ENCODE peak calls at places on chromosomes 13 and 19, in six cellular contexts. Q, R, G, J, P and Z are unnamed samples. For H3K4me1, the result is how much of the 10 kb centered on the place peaks cover.

GRCh38 chr13:73984949-73985691 is 149.1 kb downstream of the KLF12 start:
- DNase-seq in Q (no peak), R (no peak), G (peak), J (no peak), P (no peak), Z (no peak)

GRCh38 chr13:110639935-110640334 is 24.6 kb downstream of the NAXD start:
- DNase-seq in Q (no peak), R (no peak), G (no peak), J (no peak), P (no peak), Z (no peak)

GRCh38 chr13:99596180-99596579 is 94.9 kb downstream of the TM9SF2 start:
- DNase-seq in Q (no peak), R (no peak), G (no peak), J (no peak), P (no peak), Z (no peak)

GRCh38 chr13:86737334-86737932 is 933.7 kb upstream of the SLITRK5 start:
- DNase-seq in Q (no peak), R (no peak), G (no peak), J (no peak), P (no peak), Z (no peak)

GRCh38 chr13:38346764-38347163 is 2.9 kb upstream of the UFM1 start:
- DNase-seq in Q (no peak), R (no peak), G (no peak), J (no peak), P (no peak), Z (no peak)

GRCh38 chr13:78609464-78610205 is 6.3 kb upstream of the POU4F1 start:
- DNase-seq in Q (no peak), R (peak), G (no peak), J (no peak), P (no peak), Z (peak)

GRCh38 chr19:48560095-48560530 is 8.1 kb downstream of the SULT2B1 start:
- DNase-seq in Q (no peak), R (no peak), G (no peak), J (no peak), P (no peak), Z (no peak)

GRCh38 chr19:31383553-31383952 is 34.3 kb upstream of the TSHZ3 start:
- DNase-seq in Q (no peak), R (no peak), G (no peak), J (no peak), P (no peak), Z (no peak)

GRCh38 chr13:47258384-47258783 is 361.5 kb upstream of the HTR2A start:
- DNase-seq in Q (no peak), R (no peak), G (no peak), J (no peak), P (no peak), Z (no peak)

GRCh38 chr19:45177817-45178261 is at the start of gene TRAPPC6A:
- DNase-seq in Q (no peak), R (peak), G (peak), J (no peak), P (no peak), Z (no peak)
- TF ChIP-seq POLR2A in Q (peak), R (peak), G (peak), J (peak), P (peak), Z (peak)

GRCh38 chr19:41866284-41866683 is 6.2 kb downstream of the RPS19 start:
- DNase-seq in Q (no peak), R (no peak), G (no peak), J (no peak), P (no peak), Z (no peak)

GRCh38 chr19:41868989-41869300 is 8.1 kb upstream of the CD79A start:
- DNase-seq in Q (no peak), R (no peak), G (no peak), J (no peak), P (no peak), Z (no peak)

GRCh38 chr19:41869374-41869955 is 7.6 kb upstream of the CD79A start:
- DNase-seq in Q (no peak), R (no peak), G (no peak), J (no peak), P (no peak), Z (no peak)

GRCh38 chr19:41870401-41870873 is 6.6 kb upstream of the CD79A start:
- DNase-seq in Q (no peak), R (no peak), G (no peak), J (no peak), P (no peak), Z (no peak)

GRCh38 chr19:41868120-41868988 is 8.3 kb downstream of the RPS19 start:
- DNase-seq in Q (no peak), R (no peak), G (no peak), J (no peak), P (no peak), Z (no peak)
- H3K4me1 ChIP-seq in Q (under half), R (half or more), G (under half), J (under half), P (half or more), Z (under half)

DNA sequence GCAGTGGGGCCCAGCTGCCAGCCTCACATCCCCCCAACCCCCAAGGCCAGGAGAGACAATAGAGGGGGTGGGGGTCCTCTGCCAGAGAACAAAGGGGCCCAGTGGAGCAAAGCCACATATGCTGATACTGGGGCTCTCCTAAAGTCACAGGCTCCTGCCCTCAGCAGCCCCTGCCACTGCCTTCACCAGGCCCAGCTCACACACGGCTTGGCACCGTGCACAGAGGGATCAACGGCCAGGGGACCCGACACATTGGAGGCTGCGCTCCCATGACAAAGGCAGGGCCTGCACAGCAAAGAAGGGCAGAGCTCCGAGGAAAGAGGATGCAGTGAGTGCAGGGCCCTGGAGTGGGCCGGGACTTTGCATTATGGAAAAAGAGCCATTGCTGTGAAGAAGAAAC is 146.4 kb downstream of the KDM4B start:
- DNase-seq in Q (no peak), R (no peak), G (no peak), J (no peak), P (no peak), Z (no peak)
- TF ChIP-seq POLR2A in Q (no peak), R (no peak), G (no peak), J (no peak), P (no peak), Z (no peak)

DNA sequence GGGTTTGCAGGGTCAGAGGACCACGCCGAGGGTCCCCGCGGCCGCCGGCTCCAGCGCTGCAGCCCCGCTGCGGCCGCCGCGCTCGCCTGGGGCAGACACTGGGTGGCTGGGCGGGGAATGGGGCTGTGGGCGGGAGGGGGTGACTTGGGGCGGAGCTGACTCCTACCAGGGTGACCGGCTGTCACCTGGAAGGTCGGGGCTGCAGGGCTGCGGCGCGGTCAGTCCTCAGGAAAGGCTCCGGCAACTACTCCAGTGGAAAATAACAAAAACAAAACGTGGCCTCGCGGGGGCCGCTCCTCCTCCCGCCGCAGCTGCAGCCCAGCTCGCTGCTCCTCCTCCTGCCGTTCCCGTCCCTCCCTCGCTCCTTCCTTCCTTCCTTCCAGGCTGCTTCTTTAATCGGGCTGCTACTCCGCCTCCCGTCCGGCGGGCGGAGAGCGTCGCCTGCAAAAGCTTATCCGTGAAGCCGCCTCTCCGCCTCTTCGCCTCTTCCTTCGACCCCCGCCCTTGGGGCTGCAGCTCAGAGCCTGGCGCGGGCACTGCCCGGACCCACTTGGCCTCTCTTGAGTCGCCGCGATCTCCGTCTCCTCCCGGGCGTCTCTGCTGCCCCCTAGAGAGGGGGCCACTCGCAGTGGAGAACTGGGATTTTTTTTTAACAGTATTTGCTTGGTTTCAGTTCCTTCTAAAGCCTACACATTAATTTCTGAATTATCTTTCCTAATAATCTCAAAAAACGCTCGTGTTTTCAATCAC is at the start of gene TBC1D4:
- DNase-seq in Q (peak), R (peak), G (peak), J (peak), P (peak), Z (peak)
- H3K4me1 ChIP-seq in Q (under half), R (under half), G (under half), J (under half), P (under half), Z (under half)

DNA sequence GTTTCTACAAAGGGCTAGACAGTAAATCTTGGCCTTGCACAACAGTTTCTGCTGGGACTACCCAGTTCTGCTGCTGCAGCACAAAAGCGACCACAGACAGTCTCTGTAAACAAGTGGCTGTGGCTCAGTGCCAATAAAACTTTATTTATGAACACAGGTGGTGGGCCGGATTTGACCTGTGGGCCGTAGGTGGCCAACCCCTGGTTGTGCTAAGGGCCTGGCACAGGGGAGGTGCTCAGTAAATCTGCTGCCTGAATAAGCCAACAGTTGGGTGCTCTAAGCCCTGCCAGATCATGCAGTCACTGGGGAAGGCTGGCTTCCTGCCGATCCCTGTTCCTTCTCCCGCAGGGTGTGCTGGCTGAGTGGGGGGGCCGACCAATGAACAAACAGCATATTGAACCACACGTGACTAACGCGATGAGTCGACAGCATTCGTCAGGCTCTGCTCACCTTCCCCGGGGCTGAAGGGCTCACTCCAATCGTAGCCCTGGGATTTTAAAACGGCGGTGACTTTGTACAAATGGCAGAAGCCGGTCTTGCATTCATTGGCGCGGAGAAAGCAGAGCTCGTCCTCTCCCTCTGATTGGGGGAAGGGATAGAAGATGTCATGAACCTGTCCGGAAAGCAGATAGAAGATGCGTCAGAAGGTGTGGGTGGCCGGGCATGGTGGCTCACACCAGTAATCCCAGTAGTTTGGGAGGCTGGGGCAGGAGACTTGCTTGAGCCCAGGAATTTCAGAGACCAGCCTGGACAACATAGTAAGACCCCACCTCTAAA is 24.3 kb upstream of the MYDGF start:
- DNase-seq in Q (peak), R (peak), G (no peak), J (no peak), P (peak), Z (peak)
- TF ChIP-seq POLR2A in Q (no peak), R (no peak), G (no peak), J (no peak), P (no peak), Z (no peak)

DNA sequence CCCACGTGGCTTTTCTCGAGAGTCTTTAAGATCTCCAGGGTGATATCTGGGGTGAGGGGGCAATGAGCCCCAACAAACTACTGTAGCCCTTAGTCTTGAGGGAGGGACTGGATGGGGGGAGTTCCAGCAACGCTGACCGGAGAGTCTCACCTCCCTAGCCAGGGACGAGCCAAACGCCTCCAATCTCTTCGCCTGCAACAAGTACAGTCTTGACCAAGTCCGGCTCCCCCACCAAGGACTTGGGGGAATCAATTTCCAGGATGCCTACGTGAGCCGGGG is 442 bp downstream of the CCDC8 start:
- DNase-seq in Q (no peak), R (no peak), G (no peak), J (no peak), P (no peak), Z (no peak)
- H3K4me1 ChIP-seq in Q (under half), R (under half), G (under half), J (under half), P (half or more), Z (under half)

DNA sequence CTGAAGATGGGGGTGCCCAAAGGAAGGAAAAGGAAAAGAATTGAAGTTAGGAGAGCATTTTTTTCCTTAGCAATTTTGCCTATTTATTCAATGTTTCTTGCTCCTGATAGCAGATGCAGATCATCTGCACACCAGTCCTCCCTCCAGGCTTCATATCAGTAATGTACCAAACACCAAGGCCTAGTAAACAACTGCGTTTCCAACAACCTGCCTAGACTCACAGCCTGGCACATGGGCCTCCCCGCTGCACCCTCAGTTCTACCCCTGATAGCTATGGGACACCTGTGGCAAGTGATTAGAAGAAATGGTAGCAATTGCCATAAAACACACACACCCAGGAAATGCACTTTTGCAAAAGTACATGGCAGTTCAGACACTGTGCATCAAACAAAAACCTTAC is 30.4 kb upstream of the HMGB1 start:
- DNase-seq in Q (no peak), R (no peak), G (no peak), J (no peak), P (no peak), Z (no peak)
- TF ChIP-seq POLR2A in Q (no peak), R (no peak), G (no peak), J (no peak), P (no peak), Z (no peak)

GRCh38 chr19:46471778-46472543 is 598 bp upstream of the PNMA8A start:
- DNase-seq in Q (no peak), R (no peak), G (no peak), J (no peak), P (no peak), Z (no peak)

GRCh38 chr19:46475976-46476375 is 4.6 kb upstream of the PNMA8A start:
- DNase-seq in Q (no peak), R (no peak), G (no peak), J (no peak), P (no peak), Z (no peak)

GRCh38 chr19:46471116-46471733 is at the start of gene PNMA8A:
- DNase-seq in Q (no peak), R (peak), G (no peak), J (peak), P (no peak), Z (peak)

GRCh38 chr19:46472592-46472991 is 1.2 kb upstream of the PNMA8A start:
- DNase-seq in Q (no peak), R (no peak), G (no peak), J (no peak), P (no peak), Z (no peak)

GRCh38 chr19:46474211-46474610 is 2.8 kb upstream of the PNMA8A start:
- DNase-seq in Q (no peak), R (no peak), G (no peak), J (no peak), P (no peak), Z (no peak)
- H3K4me1 ChIP-seq in Q (under half), R (under half), G (under half), J (under half), P (under half), Z (under half)

DNA sequence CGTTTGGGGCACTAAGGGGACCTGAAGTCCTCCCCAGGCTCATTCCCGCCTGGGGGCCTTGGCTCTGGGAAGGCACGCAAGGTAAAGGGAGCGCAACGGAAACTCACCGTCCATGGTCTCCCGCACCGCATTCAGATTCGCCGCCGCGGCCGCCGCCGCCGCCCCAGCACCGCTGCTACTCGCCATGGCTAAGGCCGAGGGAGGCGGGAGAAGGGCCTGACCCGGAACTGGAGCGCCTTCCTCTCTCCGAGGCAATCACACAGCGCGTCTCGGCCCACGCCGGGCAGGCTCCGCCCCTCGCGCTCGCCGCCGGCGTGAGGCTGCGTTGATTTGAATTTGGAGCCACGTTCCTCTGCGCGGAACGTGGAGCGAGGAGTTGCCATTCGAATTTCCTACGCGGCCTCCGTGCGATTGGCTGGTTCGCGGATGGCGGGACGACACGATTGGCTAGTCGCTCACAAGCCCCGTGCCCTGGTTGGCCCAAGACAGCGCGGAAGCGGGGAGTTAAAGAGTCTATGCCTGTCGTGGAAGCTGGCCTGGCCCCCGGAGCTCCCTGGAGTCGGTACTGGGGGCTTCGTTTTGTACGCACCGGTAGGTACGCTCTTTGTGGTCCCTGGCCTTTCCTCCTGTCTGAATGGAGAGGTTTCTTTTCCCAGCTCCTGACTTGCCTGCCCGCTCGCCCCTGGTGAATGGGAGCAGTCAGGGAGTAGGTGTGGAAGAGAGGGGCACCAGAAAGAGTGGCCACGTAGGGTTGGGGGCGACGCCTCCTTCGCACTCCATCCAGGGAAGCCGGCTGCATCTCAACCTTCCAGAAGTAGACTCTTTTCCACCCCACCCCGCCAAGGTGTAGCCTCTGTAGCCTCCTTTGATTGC is at the start of the genes BORA and MZT1:
- DNase-seq in Q (peak), R (peak), G (peak), J (peak), P (peak), Z (peak)
- TF ChIP-seq POLR2A in Q (peak), R (peak), G (peak), J (no peak), P (no peak), Z (peak)

GRCh38 chr19:57276430-57276829 is 3.9 kb upstream of the ZNF460 start:
- DNase-seq in Q (no peak), R (no peak), G (no peak), J (no peak), P (no peak), Z (no peak)

GRCh38 chr19:57282011-57282636 is 1.8 kb downstream of the ZNF460 start:
- DNase-seq in Q (no peak), R (no peak), G (no peak), J (no peak), P (no peak), Z (no peak)

GRCh38 chr19:57280165-57280912 is at the start of gene ZNF460:
- DNase-seq in Q (peak), R (peak), G (peak), J (peak), P (peak), Z (peak)

GRCh38 chr19:57280913-57281425 is 684 bp downstream of the ZNF460 start:
- DNase-seq in Q (no peak), R (peak), G (peak), J (no peak), P (no peak), Z (no peak)

GRCh38 chr19:57279418-57280164 is 694 bp upstream of the ZNF460 start:
- DNase-seq in Q (peak), R (peak), G (peak), J (peak), P (peak), Z (peak)
- H3K4me1 ChIP-seq in Q (under half), R (under half), G (under half), J (under half), P (under half), Z (under half)